ENCODE peak calls at places on chromosomes 7 and 10, in eight cellular contexts. J, O, E, I, X, C, P and L are unnamed samples.

GRCh38 chr7:26332698-26333097 is 41.0 kb downstream of the SNX10 start:
- DNase-seq in J (no peak), O (no peak), E (no peak), I (no peak), X (no peak), C (no peak), P (no peak), L (no peak)

GRCh38 chr10:112912441-112912911 is 37.6 kb upstream of the TCF7L2 start:
- DNase-seq in J (no peak), O (no peak), E (peak; percentile 70), I (no peak), X (no peak), C (no peak), P (no peak), L (peak; percentile 7)

GRCh38 chr7:121442845-121443244 is 46.7 kb upstream of the FAM3C start:
- DNase-seq in J (no peak), O (no peak), E (no peak), I (no peak), X (no peak), C (no peak), P (no peak), L (no peak)

GRCh38 chr10:46171661-46172060 is 115.1 kb upstream of the ANTXRL start:
- DNase-seq in J (no peak), O (no peak), E (no peak), I (no peak), X (no peak), C (no peak), P (no peak), L (no peak)

GRCh38 chr10:43606323-43607198 is at the start of gene ZNF485:
- DNase-seq in J (peak; percentile 54), O (peak; percentile 73), E (peak; percentile 72), I (peak; percentile 69), X (peak; percentile 79), C (peak; percentile 81), P (peak; percentile 52), L (peak; percentile 51)

GRCh38 chr7:6650521-6651011 is 13.4 kb downstream of the ZNF316 start:
- DNase-seq in J (no peak), O (no peak), E (no peak), I (no peak), X (peak; percentile 43), C (no peak), P (no peak), L (no peak)

GRCh38 chr10:98349508-98349922 is 65.5 kb downstream of the PYROXD2 start:
- DNase-seq in J (peak; percentile 100), O (no peak), E (no peak), I (peak; percentile 100), X (peak; percentile 77), C (no peak), P (peak; percentile 97), L (peak; percentile 99)

GRCh38 chr7:35399216-35399615 is 145.3 kb upstream of the TBX20 start:
- DNase-seq in J (no peak), O (no peak), E (no peak), I (no peak), X (no peak), C (no peak), P (no peak), L (no peak)

GRCh38 chr10:22253578-22253882 is 35.7 kb upstream of the EBLN1 start:
- DNase-seq in J (no peak), O (peak; percentile 41), E (no peak), I (peak; percentile 1), X (no peak), C (peak; percentile 72), P (no peak), L (no peak)

GRCh38 chr10:70549962-70550845 is 52.3 kb downstream of the PRF1 start:
- DNase-seq in J (peak; percentile 53), O (peak; percentile 68), E (peak; percentile 60), I (peak; percentile 73), X (no peak), C (peak; percentile 75), P (peak; percentile 48), L (peak; percentile 64)

GRCh38 chr10:75202321-75203096 is 8.1 kb upstream of the VDAC2 start:
- DNase-seq in J (peak; percentile 72), O (peak; percentile 48), E (peak; percentile 81), I (peak; percentile 34), X (no peak), C (no peak), P (peak; percentile 24), L (peak; percentile 50)

GRCh38 chr7:104767826-104768536 is 246.0 kb upstream of the KMT2E start:
- DNase-seq in J (no peak), O (no peak), E (no peak), I (no peak), X (no peak), C (peak; percentile 21), P (no peak), L (no peak)

GRCh38 chr10:104353325-104354048 is at the start of gene CFAP58:
- DNase-seq in J (peak; percentile 67), O (peak; percentile 96), E (peak; percentile 90), I (peak; percentile 94), X (peak; percentile 96), C (peak; percentile 96), P (peak; percentile 92), L (peak; percentile 86)

GRCh38 chr10:311901-312665 is 176.8 kb downstream of the ZMYND11 start:
- DNase-seq in J (no peak), O (no peak), E (no peak), I (no peak), X (no peak), C (no peak), P (no peak), L (no peak)

GRCh38 chr10:20966426-20966825 is 69.3 kb upstream of the NEBL start:
- DNase-seq in J (no peak), O (no peak), E (no peak), I (no peak), X (no peak), C (no peak), P (no peak), L (no peak)

GRCh38 chr7:39749177-39749576 is 125.8 kb downstream of the RALA start:
- DNase-seq in J (peak; percentile 55), O (no peak), E (no peak), I (peak; percentile 50), X (no peak), C (no peak), P (peak; percentile 5), L (peak; percentile 38)

GRCh38 chr10:23116696-23117095 is 21.3 kb downstream of the MSRB2 start:
- DNase-seq in J (no peak), O (no peak), E (no peak), I (no peak), X (no peak), C (no peak), P (no peak), L (no peak)

GRCh38 chr10:15824498-15824897 is 35.8 kb downstream of the MINDY3 start:
- DNase-seq in J (peak; percentile 34), O (no peak), E (peak; percentile 9), I (peak; percentile 53), X (no peak), C (no peak), P (no peak), L (peak; percentile 35)

GRCh38 chr10:1294748-1295147 is 238.6 kb downstream of the WDR37 start:
- DNase-seq in J (no peak), O (no peak), E (no peak), I (no peak), X (no peak), C (no peak), P (no peak), L (no peak)

GRCh38 chr7:143388491-143389101 is 7.5 kb downstream of the ZYX start:
- DNase-seq in J (no peak), O (no peak), E (no peak), I (no peak), X (no peak), C (no peak), P (no peak), L (no peak)

GRCh38 chr10:115355162-115355760 is 262.1 kb downstream of the ATRNL1 start:
- DNase-seq in J (peak; percentile 52), O (no peak), E (peak; percentile 79), I (peak; percentile 88), X (no peak), C (peak; percentile 85), P (peak; percentile 43), L (peak; percentile 69)

DNA sequence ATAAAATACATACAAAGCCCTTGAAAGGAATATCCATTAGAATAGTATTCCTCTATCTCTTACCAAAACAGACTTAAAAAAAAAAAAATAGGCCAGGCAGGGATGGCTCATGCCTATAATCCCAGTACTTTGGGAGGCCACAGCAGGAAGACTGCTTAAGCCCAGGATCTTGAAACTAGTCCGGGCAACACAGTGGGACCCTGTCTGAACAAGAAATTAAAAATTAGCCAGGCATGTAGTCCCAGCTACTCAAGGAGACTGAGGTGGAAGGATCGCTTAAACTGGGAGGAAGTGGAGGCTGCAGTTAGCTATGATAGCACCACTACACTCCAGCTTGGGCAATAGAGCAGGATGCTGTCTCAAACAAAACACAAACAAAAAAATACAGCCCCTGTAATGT is 9.6 kb downstream of the PDLIM1 start:
- DNase-seq in J (no peak), O (no peak), E (no peak), I (no peak), X (no peak), C (no peak), P (no peak), L (no peak)
- TF ChIP-seq CTCF in J (no peak), O (no peak), E (no peak), I (no peak), X (no peak), C (no peak), P (no peak), L (no peak)

DNA sequence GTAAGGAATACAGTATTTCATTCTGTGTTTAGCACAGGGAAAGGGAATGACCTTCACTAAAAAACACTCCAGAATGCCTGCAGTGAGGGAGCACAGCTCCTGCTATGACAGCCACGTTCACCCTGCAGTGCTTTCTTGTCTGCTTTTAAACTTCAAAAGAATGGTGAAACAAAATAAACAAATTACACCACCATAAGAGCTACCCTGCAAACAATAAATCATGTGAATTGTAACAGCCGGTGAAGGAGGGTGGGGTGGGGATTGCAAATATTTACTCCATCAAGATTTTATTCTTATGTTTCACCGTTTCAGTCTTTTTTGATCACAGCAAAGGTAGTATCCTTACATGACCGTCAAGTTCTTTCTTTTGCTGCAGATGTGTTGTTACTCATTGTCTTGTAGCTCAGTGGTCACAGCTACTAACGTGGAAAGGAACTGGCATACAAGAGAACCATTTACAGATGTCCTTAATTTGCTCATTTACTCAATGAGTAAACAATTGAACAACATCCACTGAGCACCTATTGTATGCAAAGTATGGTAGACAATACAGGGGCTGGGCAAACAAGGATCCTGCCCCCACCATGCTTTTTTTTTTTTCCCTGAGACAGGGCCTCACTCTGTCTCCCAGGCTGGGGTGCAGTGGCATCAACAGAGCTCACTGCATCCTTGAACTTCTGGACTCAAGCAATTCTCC is 4.1 kb upstream of the CHN2 start:
- DNase-seq in J (no peak), O (no peak), E (peak; percentile 15), I (no peak), X (no peak), C (no peak), P (no peak), L (no peak)
- H3K4me3 ChIP-seq in J (no peak overlapping the region), O (no peak overlapping the region), E (no peak overlapping the region), I (no peak overlapping the region), X (no peak overlapping the region), C (no peak overlapping the region), P (no peak overlapping the region), L (no peak overlapping the region)

GRCh38 chr7:32117837-32118236 is 47.6 kb upstream of the PDE1C start:
- DNase-seq in J (peak; percentile 79), O (no peak), E (no peak), I (no peak), X (no peak), C (no peak), P (no peak), L (no peak)
- TF ChIP-seq CTCF in J (no peak), O (no peak), E (no peak), I (no peak), X (no peak), C (no peak), P (no peak), L (no peak)

GRCh38 chr7:379456-380225 is 89.7 kb downstream of the FOXL3 start:
- DNase-seq in J (no peak), O (no peak), E (no peak), I (no peak), X (peak; percentile 53), C (peak; percentile 64), P (no peak), L (no peak)
- H3K4me3 ChIP-seq in J (no peak overlapping the region), O (no peak overlapping the region), E (no peak overlapping the region), I (no peak overlapping the region), X (peak overlapping the region; percentile 66), C (peak overlapping the region; percentile 34), P (no peak overlapping the region), L (no peak overlapping the region)